ENCODE peak calls at places on chromosomes 13 and 19, in five cellular contexts. Z is left colon; S is LoVo; A is COR-L47; M is activated CD8-positive, alpha-beta T cell treated with anti-CD3 and anti-CD28 coated beads for 36 hours. N is an unnamed sample.

GRCh38 chr13:24208314-24208713 is 47.8 kb downstream of the SPATA13 start:
- DNase-seq in A (no peak), S (peak), Z (no peak), M (no peak), N (peak)

GRCh38 chr19:23392706-23393105 is 2.6 kb downstream of the ZNF91 start:
- DNase-seq in S (no peak), A (no peak), Z (no peak), M (no peak), N (no peak)

GRCh38 chr13:72850959-72851677 is 69.2 kb downstream of the PIBF1 start:
- DNase-seq in A (no peak), M (no peak), S (no peak), Z (no peak), N (no peak)

GRCh38 chr13:46149272-46150133 is 32.5 kb downstream of the LCP1 start:
- DNase-seq in Z (no peak), A (no peak), S (no peak), M (peak), N (no peak)

GRCh38 chr19:46654621-46655152 is 6.3 kb downstream of the DACT3 start:
- DNase-seq in A (no peak), S (no peak), Z (no peak), M (no peak), N (no peak)

GRCh38 chr13:108987488-108987887 is 358.1 kb downstream of the MYO16 start:
- DNase-seq in A (no peak), S (no peak), M (no peak), Z (no peak), N (peak)

GRCh38 chr13:50149143-50149703 is 134.0 kb downstream of the KCNRG start:
- DNase-seq in M (no peak), S (no peak), A (no peak), Z (no peak), N (peak)

GRCh38 chr13:44768775-44769578 is 192.8 kb upstream of the TSC22D1 start:
- DNase-seq in M (peak), Z (no peak), S (no peak), A (no peak), N (no peak)

GRCh38 chr19:16615788-16616187 is 12.2 kb downstream of the MED26 start:
- DNase-seq in A (no peak), S (no peak), Z (no peak), M (no peak), N (no peak)

GRCh38 chr19:1259206-1259872 is 9.8 kb upstream of the CIRBP start:
- DNase-seq in S (peak), A (no peak), Z (peak), M (peak), N (peak)

GRCh38 chr19:56403764-56404704 is at the start of gene ZNF583:
- DNase-seq in Z (peak), M (peak), A (peak), S (no peak), N (peak)

GRCh38 chr13:43804461-43805070 is 17.8 kb upstream of the ENOX1 start:
- DNase-seq in S (peak), Z (no peak), M (no peak), A (peak), N (peak)

GRCh38 chr19:4061683-4062575 is 4.8 kb downstream of the ZBTB7A start:
- DNase-seq in S (no peak), M (no peak), Z (peak), A (no peak), N (peak)

GRCh38 chr13:45773236-45773635 is 71.1 kb downstream of the CBY2 start:
- DNase-seq in A (no peak), S (no peak), M (no peak), Z (no peak), N (no peak)